ENCODE peak calls at places on chromosome 1, in nine cellular contexts. K is mesendoderm; D is neuronal stem cell; V is brain microvascular endothelial cell; S is naive thymus-derived CD4-positive, alpha-beta T cell; L is SJSA1; C is AG04450; Z is left lung; R is astrocyte. W is an unnamed sample.
A peak's percentile ranks its signal among the peaks of the same experiment; 100 is the strongest.

GRCh38 chr1:235910357-235911299 is 43.9 kb upstream of the LYST start:
- DNase-seq in R (peak; percentile 98), V (peak; percentile 97), S (no peak), L (peak; percentile 95), K (peak; percentile 86), D (peak; percentile 66), Z (peak; percentile 71), C (peak; percentile 65), W (peak; percentile 81)

GRCh38 chr1:77031101-77031662 is 163.9 kb downstream of the ST6GALNAC5 start:
- DNase-seq in R (peak; percentile 42), C (peak; percentile 24), K (peak; percentile 22), D (no peak), V (peak; percentile 59), L (peak; percentile 58), Z (no peak), S (no peak), W (no peak)

GRCh38 chr1:63894627-63895256 is 120.9 kb downstream of the ROR1 start:
- DNase-seq in K (no peak), L (no peak), R (no peak), S (no peak), V (no peak), D (no peak), C (no peak), Z (no peak), W (no peak)

GRCh38 chr1:166822385-166822784 is 16.9 kb upstream of the POGK start:
- DNase-seq in D (no peak), C (no peak), R (no peak), V (no peak), Z (no peak), K (peak; percentile 32), L (no peak), S (no peak), W (peak; percentile 68)

GRCh38 chr1:55833452-55834160 is 618.4 kb upstream of the USP24 start:
- DNase-seq in S (no peak), Z (no peak), R (peak; percentile 86), K (no peak), L (no peak), C (peak; percentile 81), D (no peak), V (no peak), W (no peak)

GRCh38 chr1:55477953-55478352 is 262.8 kb upstream of the USP24 start:
- DNase-seq in D (no peak), V (no peak), K (no peak), C (no peak), R (no peak), L (no peak), Z (no peak), S (no peak), W (no peak)

GRCh38 chr1:181353526-181353925 is 129.8 kb upstream of the CACNA1E start:
- DNase-seq in D (no peak), L (no peak), C (no peak), V (no peak), Z (no peak), K (no peak), R (no peak), S (no peak), W (no peak)

GRCh38 chr1:94553323-94553730 is 11.8 kb upstream of the F3 start:
- DNase-seq in C (no peak), S (no peak), D (no peak), V (peak; percentile 32), K (peak; percentile 44), Z (no peak), L (no peak), R (peak; percentile 22), W (peak; percentile 81)

GRCh38 chr1:205703072-205703471 is 22.8 kb upstream of the SLC45A3 start:
- DNase-seq in L (no peak), Z (no peak), C (no peak), D (no peak), S (no peak), K (no peak), R (no peak), V (no peak), W (no peak)

GRCh38 chr1:101115112-101115511 is 89.5 kb upstream of the DPH5 start:
- DNase-seq in V (no peak), C (no peak), R (no peak), K (no peak), S (no peak), L (no peak), D (no peak), Z (no peak), W (no peak)

GRCh38 chr1:219917851-219918466 is 10.4 kb downstream of the SLC30A10 start:
- DNase-seq in D (no peak), Z (no peak), V (peak; percentile 23), C (no peak), L (no peak), S (no peak), K (no peak), R (peak; percentile 33), W (no peak)

GRCh38 chr1:36301220-36301619 is 4.9 kb upstream of the SH3D21 start:
- DNase-seq in D (no peak), V (no peak), L (no peak), C (no peak), R (no peak), Z (no peak), K (no peak), S (no peak), W (peak; percentile 10)

GRCh38 chr1:231357831-231358354 is 19.8 kb downstream of the SPRTN start:
- DNase-seq in S (peak; percentile 36), Z (no peak), V (peak; percentile 34), C (no peak), R (peak; percentile 63), L (no peak), K (peak; percentile 53), D (peak; percentile 38), W (peak; percentile 61)

GRCh38 chr1:6554907-6555778 is at the start of gene TAS1R1:
- DNase-seq in K (no peak), C (no peak), L (no peak), D (no peak), R (no peak), Z (peak; percentile 34), V (no peak), S (no peak), W (peak; percentile 50)

GRCh38 chr1:198171667-198172294 is 15.0 kb downstream of the NEK7 start:
- DNase-seq in Z (no peak), R (no peak), C (no peak), K (peak; percentile 53), D (no peak), L (no peak), S (no peak), V (no peak), W (no peak)

GRCh38 chr1:203122159-203122558 is 5.4 kb upstream of the ADORA1 start:
- DNase-seq in C (no peak), S (no peak), Z (no peak), L (peak; percentile 19), K (no peak), R (no peak), D (no peak), V (no peak), W (peak; percentile 22)

DNA sequence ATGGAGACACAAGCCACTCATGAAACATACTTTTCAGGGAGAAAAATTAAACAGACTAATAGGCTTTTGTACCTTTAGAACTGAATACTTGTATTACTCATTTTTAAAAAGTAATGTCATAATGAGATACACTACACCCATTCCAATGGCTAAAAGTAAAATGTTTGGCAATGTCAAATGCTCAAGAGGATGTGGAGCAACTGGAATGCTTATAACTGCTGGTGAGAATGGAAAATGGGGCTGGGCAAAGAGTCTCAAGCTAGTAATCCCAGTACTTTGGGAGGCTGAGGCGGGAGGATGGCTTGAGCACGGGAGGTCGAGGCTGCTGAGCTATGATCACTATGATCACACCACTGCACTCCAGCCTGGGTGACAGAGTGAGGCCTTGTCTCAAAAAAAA is 86.3 kb downstream of the NKAIN1 start:
- DNase-seq in C (no peak), L (no peak), K (no peak), S (no peak), R (no peak), V (no peak), D (no peak), Z (no peak), W (no peak)
- H3K27ac ChIP-seq in C (no peak overlapping the region), L (no peak overlapping the region), K (no peak overlapping the region), S (no peak overlapping the region), R (no peak overlapping the region), V (no peak overlapping the region), D (no peak overlapping the region), Z (no peak overlapping the region), W (no peak overlapping the region)

DNA sequence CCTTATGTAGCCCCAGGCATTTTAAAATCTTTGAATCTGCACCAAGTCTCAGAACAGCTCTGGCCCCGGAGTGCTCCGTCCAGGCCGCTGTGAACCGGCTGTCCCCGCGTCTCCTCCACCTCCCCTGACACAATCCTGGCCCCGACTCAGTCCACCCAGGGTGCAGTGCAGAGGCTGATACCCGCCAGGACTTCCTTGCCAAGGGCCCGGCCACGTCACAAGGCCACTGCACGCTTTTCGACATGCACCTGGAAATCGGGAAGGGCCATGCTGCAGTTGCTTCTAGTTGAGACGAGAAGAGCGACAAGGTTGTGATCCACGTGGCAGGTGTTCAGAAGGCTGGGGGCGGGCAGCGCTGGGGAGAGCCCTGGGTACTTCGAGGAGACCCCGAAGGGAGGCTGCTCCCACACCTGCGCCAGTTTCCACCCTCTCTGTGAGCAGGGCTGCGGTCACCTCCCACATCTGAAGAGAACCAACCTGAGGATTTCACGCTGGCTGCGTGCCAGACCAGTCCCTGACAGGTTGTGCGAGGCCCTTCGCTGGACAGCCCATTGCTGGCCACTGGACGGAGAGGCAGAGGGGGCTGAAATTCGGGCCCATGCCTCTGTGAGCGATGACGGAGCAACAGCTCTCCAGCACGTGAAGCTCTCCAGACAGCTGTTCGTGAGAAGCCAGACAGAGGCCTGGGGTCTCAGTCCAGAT is 6.7 kb downstream of the VWA1 start:
- DNase-seq in Z (no peak), C (no peak), D (no peak), S (no peak), L (no peak), K (no peak), V (no peak), R (no peak), W (no peak)
- H3K27ac ChIP-seq in Z (no peak overlapping the region), C (no peak overlapping the region), D (no peak overlapping the region), S (no peak overlapping the region), L (no peak overlapping the region), K (no peak overlapping the region), V (no peak overlapping the region), R (no peak overlapping the region), W (no peak overlapping the region)

GRCh38 chr1:37305108-37305507 is 169.3 kb upstream of the ZC3H12A start:
- DNase-seq in S (no peak), D (no peak), K (no peak), C (no peak), Z (no peak), R (no peak), L (no peak), V (no peak), W (no peak)
- H3K27ac ChIP-seq in S (no peak overlapping the region), D (no peak overlapping the region), K (no peak overlapping the region), C (no peak overlapping the region), Z (no peak overlapping the region), R (no peak overlapping the region), L (no peak overlapping the region), V (no peak overlapping the region), W (no peak overlapping the region)

DNA sequence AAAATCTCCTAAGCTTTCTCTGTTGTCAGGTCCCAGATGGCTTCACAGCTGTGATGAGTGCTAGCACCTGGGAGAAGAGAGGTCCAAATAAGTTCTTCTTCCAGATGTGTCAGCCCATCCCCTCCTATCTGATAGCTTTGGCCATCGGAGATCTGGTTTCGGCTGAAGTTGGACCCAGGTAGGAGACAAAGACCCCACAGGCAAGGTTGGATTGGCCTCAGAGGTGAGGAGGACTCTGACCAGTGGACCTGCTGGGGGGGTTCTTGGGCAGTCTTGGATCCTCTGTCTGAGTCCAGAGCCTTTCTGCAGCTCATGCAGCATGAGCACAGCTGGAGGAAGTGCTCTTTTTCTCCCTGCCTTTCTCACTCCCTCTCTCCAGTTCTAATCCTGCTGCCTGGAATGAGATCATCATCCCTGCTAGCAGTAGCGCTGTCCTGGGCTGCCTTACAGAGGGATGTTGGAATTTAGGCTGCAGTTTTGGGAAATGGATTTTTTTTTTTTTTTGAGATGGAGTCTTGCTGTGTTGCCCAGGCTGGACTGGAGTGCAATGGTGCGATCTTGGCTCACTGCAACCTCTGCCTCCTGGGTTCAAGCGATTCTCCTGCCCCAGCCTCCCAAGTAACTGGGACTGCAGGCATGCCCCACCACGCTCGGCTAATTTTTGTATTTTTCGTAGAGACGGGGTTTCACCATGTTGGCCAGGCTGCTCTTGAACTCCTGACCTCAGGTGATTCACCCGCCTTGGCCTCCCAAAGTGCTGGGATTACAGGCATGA is 7.1 kb downstream of the RNPEP start:
- DNase-seq in K (no peak), S (no peak), Z (no peak), R (no peak), L (no peak), D (no peak), C (no peak), V (no peak), W (no peak)
- H3K27ac ChIP-seq in K (no peak overlapping the region), S (no peak overlapping the region), Z (no peak overlapping the region), R (no peak overlapping the region), L (no peak overlapping the region), D (no peak overlapping the region), C (no peak overlapping the region), V (no peak overlapping the region), W (no peak overlapping the region)